ENCODE peak calls at places on chromosomes 16 and 17, in nine cellular contexts. H is GM12864, D is neuronal stem cell, T is mucosa of descending colon, Q is AG10803, X is adrenal gland, I is fibroblast of pulmonary artery, A is GM12878, L is cardiac fibroblast. N is an unnamed sample.

GRCh38 chr17:19456016-19456927 is 45.2 kb downstream of the RNF112 start:
- DNase-seq in H (no peak), D (no peak), T (no peak), Q (no peak), X (no peak), I (no peak), A (no peak), L (no peak), N (no peak)

GRCh38 chr16:30521873-30522641 is 4.3 kb downstream of the ZNF768 start:
- DNase-seq in H (no peak), D (no peak), T (no peak), Q (no peak), X (no peak), I (no peak), A (no peak), L (no peak), N (no peak)

GRCh38 chr17:73021771-73022170 is 70.7 kb downstream of the SLC39A11 start:
- DNase-seq in H (no peak), D (no peak), T (no peak), Q (no peak), X (no peak), I (no peak), A (no peak), L (no peak), N (no peak)

GRCh38 chr16:89189358-89190025 is 10.8 kb downstream of the SLC22A31 start:
- DNase-seq in H (no peak), D (no peak), T (peak), Q (no peak), X (no peak), I (no peak), A (no peak), L (no peak), N (no peak)

GRCh38 chr17:21201302-21201602 is 12.7 kb downstream of the TMEM11 start:
- DNase-seq in H (no peak), D (no peak), T (no peak), Q (peak), X (peak), I (no peak), A (no peak), L (no peak), N (peak)

GRCh38 chr17:19424934-19425868 is 14.2 kb downstream of the RNF112 start:
- DNase-seq in H (no peak), D (no peak), T (no peak), Q (peak), X (no peak), I (peak), A (no peak), L (peak), N (peak)

GRCh38 chr16:81530296-81530721 is 85.7 kb downstream of the CMIP start:
- DNase-seq in H (no peak), D (no peak), T (peak), Q (no peak), X (no peak), I (no peak), A (no peak), L (no peak), N (no peak)

GRCh38 chr17:40615295-40615988 is 32.2 kb downstream of the SMARCE1 start:
- DNase-seq in H (peak), D (peak), T (no peak), Q (peak), X (peak), I (peak), A (peak), L (peak), N (peak)

GRCh38 chr16:85090166-85090565 is 22.1 kb downstream of the CIBAR2 start:
- DNase-seq in H (no peak), D (no peak), T (no peak), Q (no peak), X (no peak), I (peak), A (no peak), L (peak), N (peak)

GRCh38 chr16:23148513-23149266 is 562 bp downstream of the USP31 start:
- DNase-seq in H (no peak), D (peak), T (peak), Q (peak), X (peak), I (peak), A (no peak), L (peak), N (peak)

GRCh38 chr17:41178341-41178740 is 320 bp upstream of the KRTAP4-2 start:
- DNase-seq in H (no peak), D (no peak), T (no peak), Q (peak), X (no peak), I (no peak), A (no peak), L (no peak), N (peak)

GRCh38 chr16:89507219-89507833 is 877 bp upstream of the SPG7 start:
- DNase-seq in H (no peak), D (no peak), T (no peak), Q (no peak), X (peak), I (no peak), A (no peak), L (peak), N (no peak)

GRCh38 chr16:57544129-57544653 is 1.7 kb downstream of the ADGRG5 start:
- DNase-seq in H (peak), D (no peak), T (no peak), Q (no peak), X (peak), I (no peak), A (peak), L (no peak), N (no peak)

GRCh38 chr17:39062846-39063680 is 88.4 kb downstream of the PLXDC1 start:
- DNase-seq in H (no peak), D (no peak), T (no peak), Q (peak), X (no peak), I (no peak), A (no peak), L (no peak), N (peak)

GRCh38 chr17:17090642-17091103 is 48.4 kb downstream of the MPRIP start:
- DNase-seq in H (no peak), D (no peak), T (peak), Q (no peak), X (no peak), I (no peak), A (no peak), L (no peak), N (no peak)

GRCh38 chr17:34423978-34424813 is 61.2 kb upstream of the CCL1 start:
- DNase-seq in H (no peak), D (no peak), T (no peak), Q (no peak), X (no peak), I (no peak), A (no peak), L (no peak), N (no peak)

GRCh38 chr17:48010193-48010592 is 27.4 kb downstream of the COPZ2 start:
- DNase-seq in H (no peak), D (no peak), T (no peak), Q (no peak), X (no peak), I (no peak), A (no peak), L (no peak), N (no peak)

GRCh38 chr17:42676424-42677011 is at the start of gene PLEKHH3:
- DNase-seq in H (no peak), D (no peak), T (no peak), Q (no peak), X (no peak), I (no peak), A (no peak), L (no peak), N (no peak)

GRCh38 chr16:50269769-50270509 is 3.6 kb downstream of the ADCY7 start:
- DNase-seq in H (no peak), D (no peak), T (peak), Q (no peak), X (no peak), I (no peak), A (no peak), L (no peak), N (no peak)

GRCh38 chr16:65122974-65123845 is 1.3 kb upstream of the CDH11 start:
- DNase-seq in H (no peak), D (peak), T (peak), Q (peak), X (peak), I (peak), A (no peak), L (peak), N (peak)

GRCh38 chr16:76052725-76053124 is 224.5 kb upstream of the CNTNAP4 start:
- DNase-seq in H (no peak), D (no peak), T (no peak), Q (no peak), X (no peak), I (no peak), A (no peak), L (no peak), N (no peak)

GRCh38 chr16:54829691-54830090 is 101.0 kb upstream of the IRX5 start:
- DNase-seq in H (no peak), D (no peak), T (no peak), Q (no peak), X (no peak), I (no peak), A (no peak), L (no peak), N (no peak)

GRCh38 chr16:23836404-23837291 is 865 bp downstream of the PRKCB start:
- DNase-seq in H (no peak), D (no peak), T (peak), Q (no peak), X (no peak), I (no peak), A (no peak), L (no peak), N (no peak)

GRCh38 chr17:49576121-49576905 is 642 bp downstream of the NXPH3 start:
- DNase-seq in H (no peak), D (peak), T (no peak), Q (peak), X (no peak), I (peak), A (no peak), L (peak), N (peak)

GRCh38 chr17:31571124-31571892 is 179.8 kb downstream of the RAB11FIP4 start:
- DNase-seq in H (no peak), D (no peak), T (peak), Q (peak), X (peak), I (peak), A (no peak), L (peak), N (peak)

GRCh38 chr17:13765701-13766100 is 164.0 kb upstream of the HS3ST3A1 start:
- DNase-seq in H (no peak), D (no peak), T (no peak), Q (peak), X (no peak), I (no peak), A (no peak), L (no peak), N (no peak)

GRCh38 chr16:57030346-57030902 is 41.1 kb downstream of the NLRC5 start:
- DNase-seq in H (no peak), D (no peak), T (no peak), Q (no peak), X (no peak), I (no peak), A (no peak), L (no peak), N (no peak)

GRCh38 chr16:64830653-64831052 is 291.2 kb downstream of the CDH11 start:
- DNase-seq in H (no peak), D (no peak), T (no peak), Q (peak), X (no peak), I (peak), A (no peak), L (peak), N (no peak)

GRCh38 chr17:5500804-5501391 is 14.5 kb downstream of the MIS12 start:
- DNase-seq in H (no peak), D (peak), T (peak), Q (peak), X (peak), I (peak), A (no peak), L (peak), N (peak)

GRCh38 chr16:49833796-49834195 is 22.1 kb downstream of the ZNF423 start:
- DNase-seq in H (no peak), D (no peak), T (no peak), Q (no peak), X (no peak), I (no peak), A (no peak), L (no peak), N (no peak)

DNA sequence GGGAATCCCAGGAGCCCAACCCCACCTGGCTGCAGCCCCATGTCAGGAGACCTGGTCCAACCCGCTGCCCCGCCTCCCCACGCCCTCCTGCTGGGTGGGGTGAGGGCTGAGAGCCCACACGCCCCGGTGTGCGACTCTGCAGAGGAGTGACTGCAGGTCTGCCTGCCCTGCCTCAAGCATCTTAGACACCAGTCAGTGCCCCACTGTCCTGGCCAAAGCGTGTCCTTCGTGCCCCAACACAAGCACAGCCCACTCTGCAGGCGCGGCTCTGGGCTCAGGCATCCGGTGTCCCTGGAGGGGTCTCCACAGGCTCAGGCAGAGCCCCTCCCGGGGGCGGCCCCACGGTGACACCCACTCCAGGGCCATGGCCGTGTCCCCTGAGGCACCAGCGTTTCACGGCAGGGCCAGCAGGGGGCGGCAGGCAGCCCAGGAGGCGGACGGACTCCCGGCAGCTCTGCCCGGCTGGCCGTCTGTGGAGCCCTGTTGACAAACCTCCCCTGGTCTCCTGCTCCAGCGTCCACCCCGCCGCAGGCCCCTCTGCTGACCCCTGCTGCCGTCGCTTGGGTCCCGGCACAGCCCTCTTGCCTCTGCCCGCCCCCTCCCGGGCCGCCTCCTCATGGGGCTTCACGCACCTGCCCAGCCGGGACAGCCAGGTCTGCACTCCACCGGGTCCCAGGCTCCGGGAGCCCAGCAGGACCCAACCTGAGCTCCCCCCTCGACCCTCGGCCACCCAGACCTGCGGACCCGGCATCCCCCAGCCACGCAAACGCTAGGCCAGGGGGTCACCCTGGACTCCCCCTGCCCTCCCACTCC is 8.6 kb upstream of the UBE2I start:
- DNase-seq in H (no peak), D (peak), T (peak), Q (peak), X (peak), I (peak), A (no peak), L (peak), N (peak)
- H3K4me3 ChIP-seq in H (no peak), D (no peak), T (no peak), Q (no peak), X (peak), I (no peak), A (no peak), L (no peak), N (no peak)

GRCh38 chr16:69180011-69180338 is 7.0 kb upstream of the SNTB2 start:
- DNase-seq in H (no peak), D (no peak), T (no peak), Q (no peak), X (no peak), I (no peak), A (no peak), L (no peak), N (no peak)

GRCh38 chr16:69176033-69176780 is 10.8 kb upstream of the SNTB2 start:
- DNase-seq in H (no peak), D (no peak), T (no peak), Q (peak), X (no peak), I (peak), A (no peak), L (peak), N (peak)

GRCh38 chr16:69182730-69183416 is 4.1 kb upstream of the SNTB2 start:
- DNase-seq in H (no peak), D (no peak), T (no peak), Q (no peak), X (no peak), I (no peak), A (no peak), L (no peak), N (no peak)

GRCh38 chr16:69179255-69180010 is 7.5 kb upstream of the SNTB2 start:
- DNase-seq in H (no peak), D (no peak), T (peak), Q (peak), X (peak), I (peak), A (no peak), L (peak), N (peak)
- H3K4me3 ChIP-seq in H (no peak), D (no peak), T (no peak), Q (no peak), X (no peak), I (no peak), A (no peak), L (no peak), N (no peak)

GRCh38 chr16:14668556-14669223 is 25.4 kb downstream of the PLA2G10 start:
- DNase-seq in H (no peak), D (no peak), T (no peak), Q (no peak), X (no peak), I (no peak), A (no peak), L (peak), N (no peak)
- H3K4me3 ChIP-seq in H (no peak), D (no peak), T (no peak), Q (no peak), X (no peak), I (no peak), A (no peak), L (no peak), N (no peak)

DNA sequence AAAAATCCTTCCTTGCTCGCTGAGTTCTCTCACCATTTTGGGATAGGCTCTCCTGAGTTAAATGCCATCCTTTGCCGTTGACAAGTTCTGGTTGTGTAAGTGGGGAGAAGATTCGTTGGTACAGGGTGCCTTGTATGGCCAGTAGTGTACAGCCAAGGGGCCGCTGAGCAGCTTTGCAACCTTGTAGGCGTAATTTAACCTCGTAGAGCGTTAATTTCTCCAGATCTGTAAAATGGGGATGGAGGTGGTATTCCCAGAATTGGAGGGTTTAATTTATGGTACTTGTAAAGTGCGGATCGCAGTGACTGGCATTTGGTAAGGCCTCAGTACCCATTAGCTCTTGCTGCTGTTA is 1.4 kb downstream of the ARSG start:
- DNase-seq in H (no peak), D (no peak), T (no peak), Q (no peak), X (no peak), I (no peak), A (no peak), L (no peak), N (no peak)
- H3K4me3 ChIP-seq in H (peak), D (peak), T (no peak), Q (no peak), X (peak), I (no peak), A (peak), L (no peak), N (no peak)

GRCh38 chr16:70685061-70685937 is 554 bp downstream of the MTSS2 start:
- DNase-seq in H (no peak), D (no peak), T (peak), Q (no peak), X (no peak), I (no peak), A (no peak), L (no peak), N (no peak)
- H3K4me3 ChIP-seq in H (no peak), D (peak), T (peak), Q (peak), X (peak), I (peak), A (no peak), L (peak), N (peak)

DNA sequence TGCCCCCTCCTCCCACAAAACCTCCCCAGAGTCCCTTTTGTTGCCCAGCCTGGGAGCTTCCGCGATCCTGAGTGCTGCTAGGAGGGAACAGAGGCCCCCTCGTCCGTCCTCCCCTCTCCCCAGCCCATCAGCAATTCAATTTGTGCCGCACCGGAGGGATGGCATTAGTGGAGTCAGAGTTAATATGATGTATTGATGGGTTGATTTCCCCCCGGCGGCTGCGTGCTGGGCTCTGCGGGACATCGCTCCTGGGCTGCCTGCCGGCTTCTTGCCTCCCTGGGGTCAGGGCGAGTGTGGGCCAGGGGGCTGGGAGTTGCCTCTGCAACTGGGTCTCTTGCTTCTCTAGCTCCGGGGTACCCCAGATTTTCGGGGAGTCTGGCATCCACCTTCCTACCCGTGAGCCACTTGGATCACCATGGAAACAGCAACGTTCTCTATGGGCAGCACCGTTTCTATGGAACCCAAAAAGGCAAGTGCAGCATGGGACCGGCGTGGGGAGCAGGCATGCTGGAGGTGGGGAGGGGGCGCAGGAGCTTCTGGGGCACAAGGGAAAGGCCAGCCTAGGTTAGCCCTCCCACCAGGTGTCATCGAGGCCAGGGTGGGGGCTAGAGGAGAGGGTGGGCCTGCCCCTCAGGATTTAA is 42.9 kb downstream of the BAHCC1 start:
- DNase-seq in H (no peak), D (no peak), T (no peak), Q (no peak), X (no peak), I (no peak), A (no peak), L (no peak), N (no peak)
- H3K4me3 ChIP-seq in H (no peak), D (no peak), T (no peak), Q (no peak), X (no peak), I (no peak), A (no peak), L (no peak), N (no peak)

GRCh38 chr16:66961065-66961744 is at the start of gene CES3:
- DNase-seq in H (peak), D (peak), T (peak), Q (peak), X (peak), I (peak), A (no peak), L (peak), N (peak)
- H3K4me3 ChIP-seq in H (no peak), D (peak), T (no peak), Q (no peak), X (no peak), I (no peak), A (no peak), L (no peak), N (no peak)

DNA sequence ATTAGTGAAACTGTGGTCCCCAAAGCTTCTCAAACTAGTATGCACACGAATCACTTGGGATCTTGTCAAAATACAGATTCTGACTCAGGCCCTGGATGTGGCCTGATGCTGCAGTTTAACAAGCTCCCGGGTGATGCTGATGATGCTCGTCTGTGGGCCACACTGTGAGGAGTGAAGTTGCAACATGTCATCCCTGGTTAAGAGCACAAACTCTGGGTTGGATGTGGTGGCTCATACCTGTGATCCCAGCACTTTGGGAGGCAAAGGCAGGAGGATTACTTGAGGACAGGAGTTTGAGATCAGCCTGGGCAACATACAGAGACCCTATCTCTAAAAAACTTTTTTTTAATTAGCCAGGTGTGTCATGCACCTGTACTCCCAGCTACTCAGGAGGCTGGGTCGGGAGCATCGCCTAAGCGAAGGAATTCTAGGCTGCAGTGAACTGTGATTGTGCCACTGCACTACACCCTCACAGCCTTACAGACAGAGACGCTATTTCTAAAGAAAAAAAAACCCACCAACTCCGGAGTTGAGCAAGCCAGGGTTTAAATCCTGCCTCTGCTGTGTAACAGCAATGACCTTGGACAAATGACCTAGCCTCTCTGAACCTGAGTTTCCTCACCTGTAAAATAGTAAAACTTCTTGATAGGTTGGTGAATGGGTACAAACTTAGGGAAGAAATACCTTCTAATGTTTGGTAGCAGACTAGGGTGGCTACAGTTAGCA is 24.4 kb upstream of the ABAT start:
- DNase-seq in H (no peak), D (no peak), T (no peak), Q (no peak), X (no peak), I (no peak), A (no peak), L (no peak), N (no peak)
- H3K4me3 ChIP-seq in H (no peak), D (no peak), T (no peak), Q (no peak), X (no peak), I (no peak), A (no peak), L (no peak), N (no peak)

N was measured in fibroblast of the aortic adventitia.